ENCODE peak calls at places on chromosomes 3 and 15, in six cellular contexts. N is endothelial cell of umbilical vein; I is effector memory CD4-positive, alpha-beta T cell; E is stomach; P is H1; F is naive thymus-derived CD4-positive, alpha-beta T cell. O is an unnamed sample.

GRCh38 chr3:17151598-17152373 is 267.0 kb downstream of the PLCL2 start:
- DNase-seq in N (no peak), I (peak; percentile 68), E (peak; percentile 36), P (no peak), F (peak; percentile 46), O (no peak)

GRCh38 chr15:53588773-53589172 is 170.7 kb downstream of the WDR72 start:
- DNase-seq in N (no peak), I (no peak), E (no peak), P (no peak), F (no peak), O (peak; percentile 77)

GRCh38 chr15:73109751-73110150 is 57.5 kb downstream of the NEO1 start:
- DNase-seq in N (no peak), I (no peak), E (no peak), P (no peak), F (no peak), O (no peak)

GRCh38 chr3:197752107-197752506 is 2.4 kb downstream of the FYTTD1 start:
- DNase-seq in N (no peak), I (no peak), E (no peak), P (no peak), F (no peak), O (no peak)

GRCh38 chr3:127373701-127374625 is 86.1 kb upstream of the PRR20G start:
- DNase-seq in N (no peak), I (no peak), E (peak; percentile 37), P (no peak), F (no peak), O (no peak)

GRCh38 chr3:16061491-16061890 is 113.0 kb upstream of the GALNT15 start:
- DNase-seq in N (no peak), I (no peak), E (no peak), P (no peak), F (no peak), O (no peak)

GRCh38 chr3:155001289-155002007 is 78.7 kb upstream of the MME start:
- DNase-seq in N (no peak), I (no peak), E (no peak), P (no peak), F (no peak), O (no peak)

GRCh38 chr3:133396906-133397305 is 3.0 kb upstream of the BFSP2 start:
- DNase-seq in N (no peak), I (no peak), E (no peak), P (no peak), F (no peak), O (no peak)

GRCh38 chr3:15241341-15241740 is 35.3 kb downstream of the CAPN7 start:
- DNase-seq in N (peak; percentile 40), I (peak; percentile 38), E (no peak), P (no peak), F (peak; percentile 39), O (no peak)

GRCh38 chr3:65597225-65597951 is 441.3 kb downstream of the MAGI1 start:
- DNase-seq in N (peak; percentile 12), I (no peak), E (peak; percentile 34), P (peak; percentile 88), F (no peak), O (no peak)

GRCh38 chr3:50607271-50608091 is 4.1 kb downstream of the CISH start:
- DNase-seq in N (no peak), I (no peak), E (no peak), P (no peak), F (no peak), O (no peak)

GRCh38 chr3:177147790-177148189 is 49.5 kb downstream of the TBL1XR1 start:
- DNase-seq in N (no peak), I (no peak), E (no peak), P (no peak), F (no peak), O (no peak)

GRCh38 chr3:124168271-124168670 is 176.3 kb upstream of the ROPN1 start:
- DNase-seq in N (peak; percentile 5), I (no peak), E (no peak), P (no peak), F (no peak), O (peak; percentile 66)

GRCh38 chr15:79186616-79187015 is 95.9 kb upstream of the ANKRD34C start:
- DNase-seq in N (no peak), I (no peak), E (no peak), P (no peak), F (no peak), O (no peak)

GRCh38 chr3:49415931-49416601 is 3.8 kb downstream of the TCTA start:
- DNase-seq in N (no peak), I (peak; percentile 69), E (peak; percentile 26), P (no peak), F (peak; percentile 47), O (no peak)

GRCh38 chr3:98556164-98557130 is 24.7 kb downstream of the GPR15 start:
- DNase-seq in N (no peak), I (no peak), E (no peak), P (no peak), F (no peak), O (peak; percentile 32)

GRCh38 chr3:180911876-180912303 is 580 bp upstream of the FXR1 start:
- DNase-seq in N (no peak), I (no peak), E (no peak), P (no peak), F (no peak), O (no peak)
- H3K4me3 ChIP-seq in N (no peak overlapping the region), I (peak overlapping the region; percentile 90), E (peak overlapping the region; percentile 90), P (peak overlapping the region; percentile 20), F (peak overlapping the region; percentile 80), O (peak overlapping the region; percentile 97)

DNA sequence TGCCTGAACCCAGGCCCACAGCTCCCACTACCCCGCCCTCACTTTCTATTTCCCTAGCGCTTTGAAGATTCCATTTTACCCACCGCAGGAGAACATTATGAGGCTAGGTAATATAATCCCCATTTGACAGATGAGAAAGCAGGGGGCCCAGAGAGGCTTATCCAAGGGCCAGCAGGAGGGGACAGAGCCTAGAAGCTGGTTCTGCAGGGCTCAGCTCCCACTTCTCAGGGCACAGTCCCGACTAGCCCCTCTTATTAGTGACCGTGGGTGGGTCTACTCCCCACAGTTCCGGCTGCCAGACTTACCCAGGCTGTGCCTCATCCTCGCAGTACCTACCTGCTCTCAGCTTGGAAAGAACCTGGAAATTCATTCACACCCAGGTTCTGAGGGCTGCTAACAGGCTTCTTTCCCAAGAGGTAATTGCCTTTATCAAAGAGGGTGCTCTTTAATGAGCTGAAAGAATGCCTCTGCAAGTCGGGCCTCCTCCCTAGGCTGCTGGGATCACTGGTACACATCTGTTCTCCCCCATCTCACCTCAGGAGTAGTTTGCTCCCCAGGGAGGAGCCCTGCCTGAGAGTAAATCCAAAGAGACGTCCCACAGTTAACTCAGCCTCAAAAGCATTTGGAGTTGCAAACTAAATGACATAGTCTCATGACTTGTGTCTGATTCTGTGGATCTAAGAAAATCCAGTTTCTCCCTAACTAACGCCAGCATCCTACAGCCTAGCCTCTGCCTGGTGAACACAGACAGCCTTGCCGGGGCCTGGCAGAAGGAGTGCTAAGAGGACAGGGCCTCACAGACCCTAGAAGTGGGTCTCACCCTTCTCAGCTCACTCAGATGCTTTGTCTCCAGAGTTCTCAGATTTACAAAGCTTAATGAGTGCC is 125.0 kb downstream of the CHSY1 start:
- DNase-seq in N (no peak), I (no peak), E (no peak), P (no peak), F (no peak), O (peak; percentile 56)
- H3K4me3 ChIP-seq in N (no peak overlapping the region), I (peak overlapping the region; percentile 16), E (no peak overlapping the region), P (no peak overlapping the region), F (peak overlapping the region; percentile 5), O (peak overlapping the region; percentile 2)

DNA sequence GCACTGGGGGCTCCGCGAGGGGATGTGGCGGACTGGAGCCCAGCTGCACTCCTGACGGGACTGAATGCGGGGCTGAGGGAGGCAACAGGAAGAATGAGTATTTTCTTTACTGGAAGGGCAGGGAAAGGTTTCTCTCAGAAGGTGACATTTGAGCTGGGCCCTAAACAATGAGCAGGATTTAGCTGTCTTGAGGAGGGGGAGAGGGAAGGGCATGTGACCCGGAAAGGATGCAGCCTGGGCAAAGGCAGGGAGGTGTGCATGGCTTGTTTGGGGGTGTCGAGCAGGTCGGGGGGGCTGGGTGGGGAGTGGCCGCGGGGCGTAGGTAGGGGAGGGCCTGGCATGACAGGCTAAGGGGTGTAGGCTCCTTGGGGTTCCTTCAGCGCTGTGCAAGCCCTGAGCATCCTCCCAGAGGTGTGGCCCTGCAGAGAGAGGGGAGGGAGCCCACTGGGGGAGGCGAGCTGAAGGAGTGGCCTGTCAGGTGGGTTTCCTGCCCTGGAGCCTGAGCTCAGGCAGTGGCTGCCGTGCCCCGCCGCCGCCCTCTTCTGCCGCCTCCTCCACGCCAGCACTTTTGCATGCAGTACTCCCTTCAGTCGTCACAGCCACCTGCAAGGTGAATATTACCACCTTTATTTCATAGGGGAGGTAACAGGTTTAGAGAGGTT is 17.2 kb upstream of the ANKDD1A start:
- DNase-seq in N (no peak), I (peak; percentile 79), E (peak; percentile 61), P (no peak), F (peak; percentile 89), O (no peak)
- H3K4me3 ChIP-seq in N (no peak overlapping the region), I (peak overlapping the region; percentile 48), E (peak overlapping the region; percentile 37), P (peak overlapping the region; percentile 21), F (peak overlapping the region; percentile 74), O (no peak overlapping the region)

GRCh38 chr3:58335432-58335947 is 2.8 kb downstream of the PXK start:
- DNase-seq in N (no peak), I (no peak), E (no peak), P (no peak), F (no peak), O (no peak)
- H3K4me3 ChIP-seq in N (no peak overlapping the region), I (no peak overlapping the region), E (no peak overlapping the region), P (no peak overlapping the region), F (no peak overlapping the region), O (peak overlapping the region; percentile 55)

DNA sequence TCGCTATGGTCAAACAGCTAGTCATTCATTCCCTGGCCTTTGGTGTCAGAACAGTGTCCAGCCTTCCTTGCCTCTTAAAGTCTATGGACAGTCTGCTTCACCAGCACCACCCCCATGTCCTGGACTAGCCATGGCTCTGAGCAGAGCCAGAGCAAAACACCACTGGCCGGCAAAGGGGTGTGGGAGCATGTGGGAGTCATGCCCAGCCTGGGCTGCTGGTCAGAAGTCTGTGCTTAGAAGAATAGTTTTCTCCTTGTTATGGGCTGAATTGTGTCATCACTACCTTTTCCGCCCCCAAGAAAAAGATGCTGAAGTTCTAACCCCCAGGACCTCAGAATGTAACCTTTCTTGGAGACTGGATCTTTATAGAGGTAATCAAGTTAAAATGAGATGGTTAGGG is 132.9 kb upstream of the LPP start:
- DNase-seq in N (no peak), I (no peak), E (no peak), P (no peak), F (no peak), O (peak; percentile 84)
- H3K4me3 ChIP-seq in N (no peak overlapping the region), I (no peak overlapping the region), E (no peak overlapping the region), P (no peak overlapping the region), F (no peak overlapping the region), O (no peak overlapping the region)

DNA sequence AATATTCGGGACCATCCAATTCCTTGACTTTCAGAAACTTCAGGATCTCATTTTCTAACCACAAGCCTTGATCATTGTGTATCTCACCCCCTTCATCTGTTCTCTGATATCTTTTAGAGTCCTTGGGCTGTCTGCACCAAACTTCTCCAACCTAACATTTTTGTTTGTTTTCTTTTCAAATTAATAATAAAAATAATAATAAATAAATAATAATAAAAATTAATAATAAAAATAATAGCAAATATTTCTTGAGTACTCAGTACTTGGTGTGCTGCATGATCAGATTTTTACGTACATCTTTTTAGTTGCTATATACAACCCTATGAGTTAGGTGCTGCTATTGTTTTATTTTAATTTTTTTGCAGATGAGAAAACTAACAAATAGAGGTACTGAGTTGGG is 70.2 kb upstream of the TPRG1 start:
- DNase-seq in N (no peak), I (no peak), E (no peak), P (no peak), F (no peak), O (no peak)
- H3K4me3 ChIP-seq in N (no peak overlapping the region), I (no peak overlapping the region), E (no peak overlapping the region), P (no peak overlapping the region), F (no peak overlapping the region), O (no peak overlapping the region)

GRCh38 chr3:72359743-72360142 is 488.5 kb downstream of the SHQ1 start:
- DNase-seq in N (no peak), I (no peak), E (no peak), P (no peak), F (no peak), O (no peak)
- H3K4me3 ChIP-seq in N (no peak overlapping the region), I (no peak overlapping the region), E (no peak overlapping the region), P (no peak overlapping the region), F (no peak overlapping the region), O (no peak overlapping the region)

GRCh38 chr3:57158813-57159678 is 6.1 kb downstream of the IL17RD start:
- DNase-seq in N (peak; percentile 18), I (no peak), E (no peak), P (peak; percentile 51), F (no peak), O (no peak)
- H3K4me3 ChIP-seq in N (no peak overlapping the region), I (no peak overlapping the region), E (no peak overlapping the region), P (no peak overlapping the region), F (no peak overlapping the region), O (no peak overlapping the region)

O was measured in MG63.